ENCODE peak calls at places on chromosome 17, in six cellular contexts. One of them, this sample, is unnamed. For H3K4me1, the result is how much of the 10 kb centered on the place peaks cover.

GRCh38 chr17:13306310-13306962 is 288.6 kb upstream of the ELAC2 start:
- DNase-seq in esophagus squamous epithelium: no peak
- DNase-seq in prostate gland: no peak
- DNase-seq in A549: peak
- DNase-seq in body of pancreas: peak
- DNase-seq in IMR-90: peak
- DNase-seq in this sample: no peak

GRCh38 chr17:14487068-14487467 is 186.2 kb downstream of the HS3ST3B1 start:
- DNase-seq in esophagus squamous epithelium: no peak
- DNase-seq in prostate gland: no peak
- DNase-seq in A549: no peak
- DNase-seq in body of pancreas: no peak
- DNase-seq in IMR-90: no peak
- DNase-seq in this sample: no peak

GRCh38 chr17:15233022-15233805 is 31.9 kb downstream of the PMP22 start:
- DNase-seq in esophagus squamous epithelium: no peak
- DNase-seq in prostate gland: no peak
- DNase-seq in A549: peak
- DNase-seq in body of pancreas: no peak
- DNase-seq in IMR-90: peak
- DNase-seq in this sample: no peak

GRCh38 chr17:35918665-35919064 is 11.9 kb downstream of the RDM1 start:
- DNase-seq in esophagus squamous epithelium: no peak
- DNase-seq in prostate gland: no peak
- DNase-seq in A549: no peak
- DNase-seq in body of pancreas: no peak
- DNase-seq in IMR-90: no peak
- DNase-seq in this sample: no peak

GRCh38 chr17:16085066-16085699 is 85.6 kb downstream of the TTC19 start:
- DNase-seq in esophagus squamous epithelium: no peak
- DNase-seq in prostate gland: no peak
- DNase-seq in A549: no peak
- DNase-seq in body of pancreas: no peak
- DNase-seq in IMR-90: peak
- DNase-seq in this sample: no peak

GRCh38 chr17:2259769-2260536 is 43.6 kb downstream of the SMG6 start:
- DNase-seq in esophagus squamous epithelium: no peak
- DNase-seq in prostate gland: no peak
- DNase-seq in A549: no peak
- DNase-seq in body of pancreas: no peak
- DNase-seq in IMR-90: peak
- DNase-seq in this sample: no peak

GRCh38 chr17:33778505-33779398 is 476.3 kb upstream of the CCL2 start:
- DNase-seq in esophagus squamous epithelium: no peak
- DNase-seq in prostate gland: peak
- DNase-seq in A549: peak
- DNase-seq in body of pancreas: peak
- DNase-seq in IMR-90: peak
- DNase-seq in this sample: no peak

GRCh38 chr17:13114601-13115024 is 96.8 kb upstream of the ELAC2 start:
- DNase-seq in esophagus squamous epithelium: no peak
- DNase-seq in prostate gland: no peak
- DNase-seq in A549: peak
- DNase-seq in body of pancreas: peak
- DNase-seq in IMR-90: peak
- DNase-seq in this sample: peak

GRCh38 chr17:67431210-67432015 is 54.3 kb downstream of the PITPNC1 start:
- DNase-seq in esophagus squamous epithelium: no peak
- DNase-seq in prostate gland: no peak
- DNase-seq in A549: peak
- DNase-seq in body of pancreas: no peak
- DNase-seq in IMR-90: peak
- DNase-seq in this sample: no peak

GRCh38 chr17:48718162-48718780 is 4.0 kb downstream of the PRAC1 start:
- DNase-seq in esophagus squamous epithelium: no peak
- DNase-seq in prostate gland: peak
- DNase-seq in A549: no peak
- DNase-seq in body of pancreas: no peak
- DNase-seq in IMR-90: no peak
- DNase-seq in this sample: no peak

GRCh38 chr17:48718781-48719641 is 3.3 kb downstream of the PRAC1 start:
- DNase-seq in esophagus squamous epithelium: no peak
- DNase-seq in prostate gland: peak
- DNase-seq in A549: no peak
- DNase-seq in body of pancreas: no peak
- DNase-seq in IMR-90: no peak
- DNase-seq in this sample: peak

GRCh38 chr17:48721009-48721402 is 1.3 kb downstream of the PRAC1 start:
- DNase-seq in esophagus squamous epithelium: no peak
- DNase-seq in prostate gland: peak
- DNase-seq in A549: no peak
- DNase-seq in body of pancreas: no peak
- DNase-seq in IMR-90: no peak
- DNase-seq in this sample: no peak

GRCh38 chr17:48720263-48721008 is 1.9 kb downstream of the PRAC1 start:
- DNase-seq in esophagus squamous epithelium: no peak
- DNase-seq in prostate gland: no peak
- DNase-seq in A549: no peak
- DNase-seq in body of pancreas: no peak
- DNase-seq in IMR-90: no peak
- DNase-seq in this sample: no peak

DNA sequence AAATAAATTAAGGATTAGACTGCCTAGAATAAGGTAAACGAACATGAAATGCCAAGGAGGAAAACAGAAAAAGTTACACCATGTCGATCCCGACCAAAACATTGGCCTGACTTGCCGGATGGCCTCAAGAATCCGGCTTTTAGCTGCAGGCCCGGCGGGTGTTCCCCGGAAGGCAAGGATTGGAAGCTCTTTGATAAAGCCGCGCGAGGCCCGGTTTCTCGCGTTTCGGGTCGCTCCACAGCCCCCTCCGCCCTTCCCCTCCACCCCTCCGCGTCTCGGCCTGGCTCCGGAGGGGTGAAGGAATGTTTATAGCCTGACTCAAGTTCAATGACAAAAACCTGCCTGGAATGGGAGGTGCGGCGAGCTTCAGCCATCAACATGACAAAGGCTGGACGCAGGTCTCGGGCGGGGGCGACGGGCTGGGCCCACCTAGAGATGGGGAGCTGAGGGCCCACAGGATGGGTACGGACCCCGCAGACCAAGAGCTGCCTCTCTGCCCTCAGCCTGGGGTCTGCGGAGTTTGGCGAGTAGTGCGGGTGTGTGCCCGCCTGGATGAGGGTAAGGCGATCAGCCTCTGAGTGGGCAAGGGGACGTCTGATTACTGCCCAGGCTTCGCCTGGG is 2.6 kb downstream of the PRAC1 start:
- DNase-seq in esophagus squamous epithelium: no peak
- DNase-seq in prostate gland: peak
- DNase-seq in A549: no peak
- DNase-seq in body of pancreas: no peak
- DNase-seq in IMR-90: no peak
- DNase-seq in this sample: no peak
- H3K4me3 ChIP-seq in esophagus squamous epithelium: no peak
- H3K4me3 ChIP-seq in prostate gland: peak
- H3K4me3 ChIP-seq in A549: no peak
- H3K4me3 ChIP-seq in body of pancreas: no peak
- H3K4me3 ChIP-seq in IMR-90: no peak
- H3K4me3 ChIP-seq in this sample: no peak

GRCh38 chr17:75617218-75617617 is 16.0 kb upstream of the SMIM5 start:
- DNase-seq in esophagus squamous epithelium: no peak
- DNase-seq in prostate gland: no peak
- DNase-seq in A549: no peak
- DNase-seq in body of pancreas: no peak
- DNase-seq in IMR-90: no peak
- DNase-seq in this sample: no peak
- TF ChIP-seq POLR2A in esophagus squamous epithelium: no peak
- TF ChIP-seq POLR2A in prostate gland: no peak
- TF ChIP-seq POLR2A in A549: no peak
- TF ChIP-seq POLR2A in body of pancreas: no peak
- TF ChIP-seq POLR2A in IMR-90: no peak
- TF ChIP-seq POLR2A in this sample: no peak

GRCh38 chr17:40559016-40559853 is 6.0 kb downstream of the CCR7 start:
- DNase-seq in esophagus squamous epithelium: no peak
- DNase-seq in prostate gland: peak
- DNase-seq in A549: no peak
- DNase-seq in body of pancreas: no peak
- DNase-seq in IMR-90: no peak
- DNase-seq in this sample: no peak

GRCh38 chr17:40559954-40560591 is 5.2 kb downstream of the CCR7 start:
- DNase-seq in esophagus squamous epithelium: no peak
- DNase-seq in prostate gland: peak
- DNase-seq in A549: peak
- DNase-seq in body of pancreas: peak
- DNase-seq in IMR-90: peak
- DNase-seq in this sample: peak

GRCh38 chr17:40561871-40562611 is 3.2 kb downstream of the CCR7 start:
- DNase-seq in esophagus squamous epithelium: no peak
- DNase-seq in prostate gland: no peak
- DNase-seq in A549: no peak
- DNase-seq in body of pancreas: no peak
- DNase-seq in IMR-90: no peak
- DNase-seq in this sample: no peak

GRCh38 chr17:40561294-40561870 is 3.9 kb downstream of the CCR7 start:
- DNase-seq in esophagus squamous epithelium: no peak
- DNase-seq in prostate gland: no peak
- DNase-seq in A549: no peak
- DNase-seq in body of pancreas: no peak
- DNase-seq in IMR-90: no peak
- DNase-seq in this sample: no peak

DNA sequence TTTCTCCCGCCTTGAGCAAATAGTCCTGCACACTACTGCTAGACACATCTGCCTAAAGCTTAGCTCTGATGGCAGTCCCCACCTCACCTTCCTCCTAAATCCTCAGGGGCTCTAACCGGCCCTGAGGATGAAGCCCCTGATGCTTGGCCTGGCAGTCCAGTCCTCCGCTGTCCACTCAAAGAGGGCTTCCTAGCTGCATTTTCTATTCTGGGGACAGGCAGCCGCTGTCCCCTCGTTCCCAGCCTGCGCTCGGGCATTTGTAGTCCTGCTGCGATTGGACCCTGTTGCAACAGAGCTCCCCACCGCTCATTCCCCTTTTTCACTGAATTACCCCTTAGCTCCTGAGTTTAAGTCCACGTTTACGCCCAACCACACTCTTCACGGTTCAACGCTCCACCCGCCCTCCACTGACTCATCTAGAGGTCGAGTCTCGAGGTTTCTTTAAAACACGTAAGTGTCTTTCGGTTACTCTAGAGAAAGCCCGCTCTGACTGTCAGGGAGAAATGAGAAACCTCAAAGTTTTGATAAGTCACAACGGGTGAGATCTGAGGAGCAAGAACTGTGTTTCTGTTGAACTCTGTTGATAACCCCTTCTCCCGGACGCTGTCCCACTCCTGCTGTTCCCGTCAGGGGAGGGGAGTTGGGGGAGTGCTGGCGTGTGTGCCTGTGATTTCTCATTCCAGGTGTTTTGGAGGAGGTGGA is 4.5 kb downstream of the CCR7 start:
- DNase-seq in esophagus squamous epithelium: no peak
- DNase-seq in prostate gland: no peak
- DNase-seq in A549: no peak
- DNase-seq in body of pancreas: no peak
- DNase-seq in IMR-90: peak
- DNase-seq in this sample: no peak
- H3K4me1 ChIP-seq in esophagus squamous epithelium: under half
- H3K4me1 ChIP-seq in prostate gland: under half
- H3K4me1 ChIP-seq in A549: half or more
- H3K4me1 ChIP-seq in body of pancreas: under half
- H3K4me1 ChIP-seq in IMR-90: under half
- H3K4me1 ChIP-seq in this sample: under half

GRCh38 chr17:19748807-19749193 is 702 bp upstream of the ALDH3A1 start:
- DNase-seq in esophagus squamous epithelium: no peak
- DNase-seq in prostate gland: no peak
- DNase-seq in A549: no peak
- DNase-seq in body of pancreas: no peak
- DNase-seq in IMR-90: no peak
- DNase-seq in this sample: no peak
- H3K4me3 ChIP-seq in esophagus squamous epithelium: no peak
- H3K4me3 ChIP-seq in prostate gland: no peak
- H3K4me3 ChIP-seq in A549: peak
- H3K4me3 ChIP-seq in body of pancreas: no peak
- H3K4me3 ChIP-seq in IMR-90: no peak
- H3K4me3 ChIP-seq in this sample: no peak

GRCh38 chr17:57453841-57454240 is 197.5 kb downstream of the MSI2 start:
- DNase-seq in esophagus squamous epithelium: no peak
- DNase-seq in prostate gland: no peak
- DNase-seq in A549: no peak
- DNase-seq in body of pancreas: no peak
- DNase-seq in IMR-90: no peak
- DNase-seq in this sample: no peak

GRCh38 chr17:57457188-57457587 is 200.9 kb downstream of the MSI2 start:
- DNase-seq in esophagus squamous epithelium: no peak
- DNase-seq in prostate gland: no peak
- DNase-seq in A549: no peak
- DNase-seq in body of pancreas: no peak
- DNase-seq in IMR-90: no peak
- DNase-seq in this sample: no peak

GRCh38 chr17:57454729-57455062 is 198.4 kb downstream of the MSI2 start:
- DNase-seq in esophagus squamous epithelium: no peak
- DNase-seq in prostate gland: no peak
- DNase-seq in A549: no peak
- DNase-seq in body of pancreas: no peak
- DNase-seq in IMR-90: no peak
- DNase-seq in this sample: no peak

GRCh38 chr17:57456622-57457021 is 200.3 kb downstream of the MSI2 start:
- DNase-seq in esophagus squamous epithelium: no peak
- DNase-seq in prostate gland: no peak
- DNase-seq in A549: no peak
- DNase-seq in body of pancreas: no peak
- DNase-seq in IMR-90: no peak
- DNase-seq in this sample: no peak

DNA sequence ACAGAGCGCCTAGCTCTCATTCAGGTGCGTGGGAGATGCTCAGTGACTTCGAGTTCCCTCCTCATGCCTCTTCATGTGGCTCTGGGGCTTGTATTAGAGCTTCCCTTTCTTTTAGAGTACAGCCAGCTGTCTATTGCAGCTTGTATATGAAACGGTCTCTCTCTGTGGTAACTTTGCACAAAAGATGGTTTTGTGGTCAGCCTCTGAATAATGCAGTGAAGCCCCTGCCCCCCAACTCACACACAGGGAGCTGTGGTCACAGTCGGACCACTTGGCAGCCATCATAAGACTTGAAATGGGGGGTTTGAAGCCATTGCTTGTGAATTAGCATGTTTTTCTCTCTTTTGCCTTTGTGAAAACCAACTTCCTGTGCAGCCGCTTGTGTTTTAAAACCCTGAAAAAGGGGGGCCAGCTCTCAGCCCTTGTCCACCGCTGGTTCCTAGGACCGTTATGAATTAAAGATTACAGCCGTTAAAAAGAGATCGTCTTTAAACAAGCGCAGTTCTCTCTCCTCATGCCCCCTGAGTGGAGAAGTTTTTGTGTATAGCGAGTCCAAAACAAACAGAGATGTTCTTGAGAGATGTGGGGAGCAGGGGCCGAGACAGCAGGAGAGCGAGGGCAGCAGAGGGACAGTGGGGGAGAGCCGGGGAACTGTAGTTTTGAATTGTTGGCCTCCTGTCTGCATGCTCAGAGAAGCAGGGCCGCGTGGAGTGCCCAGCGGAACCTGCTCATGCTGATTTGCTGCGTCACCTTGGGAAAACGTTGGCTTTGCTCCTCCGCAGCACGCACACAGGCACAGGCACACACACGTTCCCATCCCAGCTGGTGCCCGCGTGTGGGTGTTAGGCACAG is 199.0 kb downstream of the MSI2 start:
- DNase-seq in esophagus squamous epithelium: no peak
- DNase-seq in prostate gland: no peak
- DNase-seq in A549: no peak
- DNase-seq in body of pancreas: no peak
- DNase-seq in IMR-90: peak
- DNase-seq in this sample: peak
- TF ChIP-seq POLR2A in esophagus squamous epithelium: no peak
- TF ChIP-seq POLR2A in prostate gland: no peak
- TF ChIP-seq POLR2A in A549: no peak
- TF ChIP-seq POLR2A in body of pancreas: no peak
- TF ChIP-seq POLR2A in IMR-90: no peak
- TF ChIP-seq POLR2A in this sample: no peak

This sample was measured in upper lobe of left lung.